ENCODE peak calls at places on chromosomes 6 and 20, in five cellular contexts. Q is body of pancreas, I is adrenal gland, H is A549, P is transverse colon. Y is an unnamed sample.

GRCh38 chr6:148351277-148351676 is 8.6 kb downstream of the SASH1 start:
- DNase-seq in Q (no peak), I (no peak), H (no peak), P (no peak), Y (no peak)

GRCh38 chr6:30319146-30319835 is 7.4 kb upstream of the TRIM39 start:
- DNase-seq in Q (no peak), I (no peak), H (no peak), P (no peak), Y (no peak)

GRCh38 chr20:60792941-60793340 is 459.1 kb upstream of the CDH4 start:
- DNase-seq in Q (no peak), I (no peak), H (no peak), P (no peak), Y (no peak)

GRCh38 chr6:154847318-154847717 is 114.1 kb downstream of the SCAF8 start:
- DNase-seq in Q (no peak), I (no peak), H (no peak), P (no peak), Y (no peak)

GRCh38 chr6:167795874-167796667 is 30.6 kb upstream of the AFDN start:
- DNase-seq in Q (peak), I (peak), H (no peak), P (peak), Y (no peak)

GRCh38 chr20:4261333-4262284 is 246.3 kb upstream of the RNF24 start:
- DNase-seq in Q (no peak), I (no peak), H (no peak), P (no peak), Y (no peak)

GRCh38 chr20:41086402-41087324 is 50.7 kb upstream of the PLCG1 start:
- DNase-seq in Q (no peak), I (no peak), H (no peak), P (no peak), Y (peak)

GRCh38 chr20:15297059-15297875 is 959.9 kb upstream of the FLRT3 start:
- DNase-seq in Q (peak), I (no peak), H (no peak), P (no peak), Y (no peak)

GRCh38 chr20:14711681-14712080 is 374.3 kb upstream of the FLRT3 start:
- DNase-seq in Q (no peak), I (no peak), H (no peak), P (no peak), Y (no peak)

GRCh38 chr6:166825553-166826145 is 130.7 kb downstream of the RNASET2 start:
- DNase-seq in Q (no peak), I (no peak), H (no peak), P (no peak), Y (no peak)

DNA sequence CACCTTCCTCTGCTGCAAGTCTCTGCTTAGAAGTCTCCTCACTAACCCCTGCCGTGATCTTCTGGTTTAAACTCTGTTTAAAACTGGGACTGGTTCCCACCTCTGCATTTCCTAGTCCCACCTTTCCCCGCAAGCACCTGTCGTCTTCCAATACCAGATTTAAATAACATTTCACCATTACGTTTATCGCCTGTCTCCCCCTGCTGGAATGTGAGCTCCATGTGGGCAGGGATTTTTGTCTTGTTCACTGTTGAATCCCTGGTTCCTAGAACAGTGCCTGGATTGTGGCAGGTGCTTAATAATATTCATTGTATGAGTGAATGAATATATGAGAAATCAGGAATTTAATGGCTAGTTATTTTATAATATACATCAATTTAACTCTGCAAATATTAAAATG is 2.7 kb downstream of the GUCA1A start:
- DNase-seq in Q (no peak), I (no peak), H (peak), P (no peak), Y (no peak)
- TF ChIP-seq POLR2A in Q (no peak), I (no peak), H (no peak), P (no peak), Y (no peak)

GRCh38 chr6:28252507-28252975 is 472 bp upstream of the ZKSCAN4 start:
- DNase-seq in Q (no peak), I (no peak), H (no peak), P (no peak), Y (peak)

GRCh38 chr6:28254340-28254618 is 2.2 kb upstream of the ZKSCAN4 start:
- DNase-seq in Q (no peak), I (no peak), H (no peak), P (no peak), Y (peak)

GRCh38 chr6:28250747-28251146 is 1.3 kb downstream of the ZKSCAN4 start:
- DNase-seq in Q (no peak), I (no peak), H (no peak), P (no peak), Y (no peak)

GRCh38 chr6:28248916-28249315 is 3.2 kb downstream of the ZKSCAN4 start:
- DNase-seq in Q (no peak), I (no peak), H (no peak), P (no peak), Y (no peak)

DNA sequence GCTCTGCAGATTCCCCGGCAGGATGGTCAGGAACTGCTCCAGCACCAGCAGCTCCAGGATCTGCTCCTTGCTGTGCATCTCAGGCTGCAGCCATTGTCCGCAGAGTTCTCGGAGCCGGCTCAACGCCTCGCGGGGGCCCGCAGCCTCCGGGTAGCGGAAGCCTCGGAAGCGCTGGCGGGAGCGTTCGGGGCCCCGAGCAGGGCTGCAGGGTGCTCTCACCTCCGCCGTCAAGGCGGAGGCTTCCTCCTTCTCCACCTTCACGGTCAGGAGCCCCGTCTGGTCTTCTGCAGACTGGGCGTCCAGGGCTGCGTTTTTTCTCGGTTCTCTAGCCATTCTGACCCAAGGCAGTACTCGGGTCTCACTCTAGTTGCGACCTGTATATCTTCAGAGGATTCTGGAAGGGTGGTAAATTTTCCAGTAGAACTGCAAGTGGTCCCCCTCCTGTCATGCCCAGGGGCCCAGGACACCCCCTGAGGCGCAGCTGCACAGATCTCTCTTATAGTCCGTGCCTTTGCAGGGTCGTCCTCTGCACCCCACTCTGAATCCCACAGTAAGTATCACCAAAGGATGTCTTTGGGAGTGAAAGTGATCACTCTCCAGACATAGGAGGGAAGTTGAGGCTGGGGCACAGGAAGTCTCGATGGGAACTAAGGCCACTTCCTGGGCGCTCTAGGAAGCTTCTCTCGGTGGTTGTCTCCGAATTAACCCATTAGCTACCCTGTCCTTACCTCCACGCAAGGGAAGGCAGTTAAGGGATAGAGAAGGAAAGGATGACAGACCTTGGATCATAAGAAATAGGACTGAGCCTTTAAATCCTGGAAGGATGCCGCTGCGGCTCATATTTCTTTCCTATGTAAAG is at the start of gene ZKSCAN4:
- DNase-seq in Q (peak), I (peak), H (peak), P (peak), Y (peak)
- TF ChIP-seq POLR2A in Q (no peak), I (no peak), H (no peak), P (no peak), Y (peak)

GRCh38 chr6:32108094-32108627 is 977 bp downstream of the TNXB start:
- DNase-seq in Q (peak), I (peak), H (no peak), P (peak), Y (peak)
- TF ChIP-seq POLR2A in Q (no peak), I (no peak), H (no peak), P (no peak), Y (no peak)

GRCh38 chr6:33298773-33299236 is at the start of gene RGL2:
- DNase-seq in Q (peak), I (peak), H (peak), P (peak), Y (peak)

GRCh38 chr6:33297406-33297955 is 1.3 kb downstream of the RGL2 start:
- DNase-seq in Q (peak), I (peak), H (no peak), P (peak), Y (no peak)

GRCh38 chr6:33296797-33297405 is 1.8 kb downstream of the RGL2 start:
- DNase-seq in Q (no peak), I (no peak), H (no peak), P (no peak), Y (no peak)

GRCh38 chr6:33299237-33299944 is 649 bp upstream of the RGL2 start:
- DNase-seq in Q (peak), I (peak), H (peak), P (peak), Y (peak)

GRCh38 chr6:33297956-33298772 is 578 bp downstream of the RGL2 start:
- DNase-seq in Q (peak), I (peak), H (peak), P (peak), Y (peak)
- TF ChIP-seq POLR2A in Q (no peak), I (peak), H (no peak), P (peak), Y (peak)

DNA sequence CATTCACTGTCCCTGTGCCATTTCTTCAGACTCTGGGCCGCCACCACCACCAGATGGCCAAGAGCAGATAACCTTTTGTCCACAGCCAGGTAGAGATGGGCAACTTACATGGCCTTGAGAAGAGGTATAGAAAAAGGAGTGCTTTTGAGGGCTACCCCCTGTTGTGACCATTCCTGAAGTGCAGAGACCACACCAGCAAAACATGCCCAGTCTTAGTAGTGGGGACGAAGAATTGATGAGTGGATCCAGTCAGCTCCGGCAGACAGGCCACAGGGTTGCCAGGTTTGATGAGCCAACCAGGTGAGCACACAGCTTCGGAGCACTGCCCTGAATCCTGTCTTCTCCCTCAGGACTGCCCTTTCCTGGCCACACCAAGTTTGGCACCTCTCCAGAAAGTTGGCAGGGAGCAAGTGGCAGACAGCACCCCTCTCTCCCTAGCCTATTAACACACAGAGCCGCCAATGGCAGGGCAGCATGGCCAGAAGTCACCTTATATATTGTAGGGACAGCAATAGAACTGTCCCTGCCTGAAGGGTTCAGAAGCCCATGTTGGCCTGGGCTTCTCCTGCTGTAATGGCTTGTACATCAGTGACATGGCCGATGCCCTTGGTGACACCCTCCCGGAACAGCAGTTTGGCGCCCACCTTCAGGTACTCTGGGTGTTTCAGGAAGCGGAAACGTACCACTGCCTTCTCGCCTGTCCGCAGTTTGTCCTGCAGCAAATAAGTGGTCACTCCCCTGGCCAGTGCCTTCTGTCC is 7.8 kb downstream of the GTPBP2 start:
- DNase-seq in Q (no peak), I (no peak), H (no peak), P (no peak), Y (no peak)
- TF ChIP-seq POLR2A in Q (no peak), I (no peak), H (no peak), P (no peak), Y (no peak)

GRCh38 chr20:34110025-34111013 is 1.7 kb downstream of the EIF2S2 start:
- DNase-seq in Q (no peak), I (no peak), H (no peak), P (no peak), Y (peak)
- TF ChIP-seq POLR2A in Q (no peak), I (no peak), H (no peak), P (no peak), Y (no peak)